ENCODE peak calls at places on chromosome 10, in five cellular contexts. G is right atrium auricular region, E is BJ, H is PC-3, F is ascending aorta. R is an unnamed sample.

GRCh38 chr10:89547853-89548513 is 12.6 kb upstream of the SLC16A12 start:
- DNase-seq in G (no peak), E (no peak), H (no peak), F (no peak), R (no peak)

GRCh38 chr10:97321032-97321806 is 2.1 kb downstream of the FRAT1 start:
- DNase-seq in G (no peak), E (no peak), H (no peak), F (peak), R (no peak)

GRCh38 chr10:33746176-33746575 is 411.7 kb upstream of the NRP1 start:
- DNase-seq in G (no peak), E (no peak), H (no peak), F (no peak), R (no peak)

GRCh38 chr10:79022565-79023488 is 45.9 kb upstream of the ZMIZ1 start:
- DNase-seq in G (no peak), E (no peak), H (peak), F (peak), R (peak)

GRCh38 chr10:85235258-85235657 is 906.9 kb downstream of the CCSER2 start:
- DNase-seq in G (no peak), E (no peak), H (no peak), F (no peak), R (no peak)

GRCh38 chr10:96614515-96614914 is 27.7 kb upstream of the TM9SF3 start:
- DNase-seq in G (no peak), E (peak), H (peak), F (no peak), R (peak)

GRCh38 chr10:30784521-30784895 is 155.0 kb upstream of the LYZL2 start:
- DNase-seq in G (no peak), E (no peak), H (no peak), F (no peak), R (peak)

GRCh38 chr10:123721441-123722049 is 55.4 kb downstream of the GPR26 start:
- DNase-seq in G (no peak), E (no peak), H (no peak), F (no peak), R (no peak)

GRCh38 chr10:124517931-124518330 is 56.3 kb downstream of the LHPP start:
- DNase-seq in G (no peak), E (no peak), H (no peak), F (no peak), R (no peak)

GRCh38 chr10:132465193-132465888 is 68.3 kb downstream of the PWWP2B start:
- DNase-seq in G (no peak), E (no peak), H (no peak), F (no peak), R (no peak)

GRCh38 chr10:122062831-122063674 is 74.1 kb downstream of the TACC2 start:
- DNase-seq in G (peak), E (peak), H (peak), F (peak), R (peak)

GRCh38 chr10:72812415-72812797 is 81.1 kb upstream of the OIT3 start:
- DNase-seq in G (no peak), E (no peak), H (no peak), F (no peak), R (no peak)

GRCh38 chr10:70849582-70850016 is 33.9 kb downstream of the SGPL1 start:
- DNase-seq in G (no peak), E (peak), H (peak), F (no peak), R (peak)

GRCh38 chr10:124267911-124268549 is 150.7 kb downstream of the OAT start:
- DNase-seq in G (no peak), E (no peak), H (no peak), F (no peak), R (no peak)

GRCh38 chr10:100730739-100731602 is 14.4 kb upstream of the PAX2 start:
- DNase-seq in G (no peak), E (no peak), H (no peak), F (no peak), R (peak)

GRCh38 chr10:8513155-8514147 is 459.0 kb downstream of the GATA3 start:
- DNase-seq in G (no peak), E (no peak), H (no peak), F (no peak), R (no peak)

GRCh38 chr10:68223535-68224165 is 8.3 kb downstream of the ATOH7 start:
- DNase-seq in G (no peak), E (no peak), H (peak), F (no peak), R (no peak)

GRCh38 chr10:31977440-31978157 is 49.0 kb upstream of the ARHGAP12 start:
- DNase-seq in G (no peak), E (no peak), H (peak), F (no peak), R (peak)

GRCh38 chr10:11147723-11148122 is 130.1 kb downstream of the CELF2 start:
- DNase-seq in G (no peak), E (no peak), H (no peak), F (no peak), R (no peak)

GRCh38 chr10:37643187-37643586 is 214.2 kb downstream of the ZNF248 start:
- DNase-seq in G (no peak), E (no peak), H (no peak), F (no peak), R (no peak)

GRCh38 chr10:127907411-127908105 is 655 bp downstream of the PTPRE start:
- DNase-seq in G (no peak), E (no peak), H (peak), F (peak), R (peak)

GRCh38 chr10:68655620-68656126 is 65.4 kb upstream of the CCAR1 start:
- DNase-seq in G (no peak), E (no peak), H (no peak), F (no peak), R (no peak)

GRCh38 chr10:78062296-78062695 is 28.6 kb downstream of the RPS24 start:
- DNase-seq in G (no peak), E (no peak), H (no peak), F (no peak), R (no peak)

GRCh38 chr10:81680374-81680773 is 194.6 kb upstream of the NRG3 start:
- DNase-seq in G (no peak), E (no peak), H (no peak), F (no peak), R (no peak)

GRCh38 chr10:22554481-22555182 is 159.7 kb downstream of the PIP4K2A start:
- DNase-seq in G (peak), E (peak), H (no peak), F (peak), R (peak)

GRCh38 chr10:74213571-74214162 is 62.6 kb downstream of the ADK start:
- DNase-seq in G (no peak), E (no peak), H (peak), F (no peak), R (peak)

GRCh38 chr10:43417950-43418768 is 9.2 kb upstream of the HNRNPF start:
- DNase-seq in G (no peak), E (no peak), H (no peak), F (no peak), R (no peak)

GRCh38 chr10:96283756-96284155 is 12.4 kb upstream of the BLNK start:
- DNase-seq in G (no peak), E (no peak), H (no peak), F (no peak), R (no peak)

GRCh38 chr10:72331575-72332422 is 22.9 kb downstream of the DNAJB12 start:
- DNase-seq in G (peak), E (no peak), H (peak), F (peak), R (peak)

GRCh38 chr10:3109633-3110032 is 42.3 kb downstream of the PFKP start:
- DNase-seq in G (no peak), E (no peak), H (no peak), F (no peak), R (no peak)

GRCh38 chr10:43196981-43197833 is 59.0 kb downstream of the CSGALNACT2 start:
- DNase-seq in G (peak), E (no peak), H (no peak), F (peak), R (no peak)

GRCh38 chr10:5387169-5387568 is 17.5 kb downstream of the TUBAL3 start:
- DNase-seq in G (no peak), E (no peak), H (no peak), F (no peak), R (no peak)

GRCh38 chr10:68284597-68284996 is 47.3 kb upstream of the HNRNPH3 start:
- DNase-seq in G (no peak), E (no peak), H (no peak), F (no peak), R (peak)

GRCh38 chr10:132915411-132915810 is 27.0 kb downstream of the CFAP46 start:
- DNase-seq in G (no peak), E (no peak), H (no peak), F (peak), R (no peak)

GRCh38 chr10:52440612-52441285 is 126.7 kb downstream of the DKK1 start:
- DNase-seq in G (no peak), E (no peak), H (peak), F (no peak), R (no peak)

GRCh38 chr10:44835300-44835699 is 75.8 kb upstream of the TMEM72 start:
- DNase-seq in G (no peak), E (no peak), H (no peak), F (no peak), R (no peak)

GRCh38 chr10:32244421-32245207 is 102.3 kb downstream of the EPC1 start:
- DNase-seq in G (no peak), E (no peak), H (no peak), F (no peak), R (no peak)

GRCh38 chr10:128936392-128936791 is 530.6 kb upstream of the MGMT start:
- DNase-seq in G (no peak), E (no peak), H (no peak), F (no peak), R (no peak)

DNA sequence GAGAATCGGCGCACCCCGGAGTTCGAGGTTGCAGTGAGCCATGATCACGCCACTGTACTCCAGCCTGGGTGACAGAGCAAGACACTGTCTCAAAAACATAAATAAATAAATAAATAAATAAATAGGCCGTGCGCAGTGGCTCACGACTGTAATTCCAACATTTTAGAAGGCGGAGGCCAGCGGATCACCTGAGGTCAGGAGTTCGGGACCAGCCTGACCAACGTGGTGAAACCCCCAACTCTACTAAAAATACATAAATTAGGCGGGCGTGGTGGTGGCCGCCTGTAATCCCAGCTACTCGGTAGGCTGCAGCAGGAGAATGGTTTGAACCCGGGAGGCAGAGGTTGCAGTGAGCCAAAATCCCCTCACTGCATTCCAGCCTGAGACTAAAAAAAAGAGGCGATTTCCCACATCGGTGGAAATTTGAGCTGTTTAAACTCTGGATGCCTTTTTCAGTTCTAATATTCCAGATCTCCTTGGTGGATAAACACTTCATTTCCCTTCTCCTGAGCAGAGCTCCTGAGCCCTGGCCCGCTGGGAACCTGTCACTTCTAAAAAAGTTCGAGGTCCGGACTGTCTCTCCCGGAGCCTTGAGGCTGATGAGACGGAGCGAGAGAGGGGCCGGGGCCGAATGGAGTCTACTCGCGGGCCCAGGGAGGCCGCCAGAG is 2.0 kb upstream of the NFKB2 start:
- DNase-seq in G (peak), E (no peak), H (no peak), F (no peak), R (no peak)
- H3K4me3 ChIP-seq in G (peak), E (peak), H (peak), F (peak), R (peak)

GRCh38 chr10:130515670-130516069 is 379.5 kb downstream of the GLRX3 start:
- DNase-seq in G (no peak), E (no peak), H (no peak), F (no peak), R (no peak)
- TF ChIP-seq CTCF in G (no peak), E (no peak), H (no peak), F (no peak), R (no peak)

DNA sequence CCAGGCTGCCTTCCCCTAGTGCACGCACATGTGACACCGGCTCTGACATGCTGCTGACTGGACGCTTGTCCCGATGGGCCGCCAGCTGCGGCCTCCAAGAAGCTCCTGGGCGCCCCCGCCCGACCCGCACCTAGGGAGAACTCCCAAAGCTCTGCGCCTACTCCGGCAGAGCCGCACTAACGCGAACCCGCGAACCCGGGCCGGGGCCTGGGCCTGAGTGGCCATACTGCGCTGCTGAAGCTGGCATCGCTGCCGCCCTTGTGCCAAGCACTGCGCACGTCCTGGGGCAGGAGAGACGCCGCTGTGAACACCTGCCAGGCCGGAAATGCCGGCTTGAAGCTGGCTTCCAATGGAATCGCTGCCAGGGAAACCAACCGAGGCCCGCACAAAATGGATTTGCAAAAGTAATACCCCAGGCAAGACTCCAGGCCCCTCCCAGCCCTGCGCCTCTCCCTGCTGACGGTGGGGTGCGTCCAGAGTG is 85.1 kb downstream of the WASHC2A start:
- DNase-seq in G (no peak), E (no peak), H (no peak), F (no peak), R (no peak)
- H3K4me3 ChIP-seq in G (peak), E (no peak), H (no peak), F (no peak), R (no peak)

GRCh38 chr10:666237-667012 is 23.0 kb downstream of the DIP2C start:
- DNase-seq in G (no peak), E (no peak), H (no peak), F (peak), R (no peak)
- TF ChIP-seq CTCF in G (no peak), E (no peak), H (no peak), F (no peak), R (no peak)